ENCODE peak calls at places on chromosome 16, in nine cellular contexts. R is cardiac muscle cell, B is heart right ventricle, Y is cardiac fibroblast, M is mesothelial cell of epicardium, W is foreskin keratinocyte, N is dorsolateral prefrontal cortex, D is mucosa of descending colon, H is lung. T is an unnamed sample.

GRCh38 chr16:31010539-31010938 is at the start of gene STX1B:
- DNase-seq in N (peak; percentile 74), W (no peak), B (no peak), D (no peak), M (no peak), H (no peak), Y (no peak), R (peak; percentile 31), T (no peak)

GRCh38 chr16:84136331-84137125 is 8.4 kb downstream of the HSDL1 start:
- DNase-seq in B (no peak), W (no peak), N (no peak), H (no peak), R (no peak), M (no peak), Y (no peak), D (no peak), T (no peak)

GRCh38 chr16:71524566-71525553 is 1.4 kb upstream of the CHST4 start:
- DNase-seq in Y (no peak), N (no peak), B (no peak), W (no peak), R (no peak), M (no peak), H (no peak), D (no peak), T (no peak)

GRCh38 chr16:19912445-19913305 is 28.0 kb upstream of the GPRC5B start:
- DNase-seq in Y (peak; percentile 7), B (no peak), M (no peak), W (peak; percentile 61), D (no peak), H (no peak), R (peak; percentile 14), N (no peak), T (no peak)

GRCh38 chr16:23840310-23840709 is 4.5 kb downstream of the PRKCB start:
- DNase-seq in M (no peak), R (no peak), D (no peak), N (no peak), B (no peak), W (no peak), Y (no peak), H (no peak), T (no peak)

GRCh38 chr16:6510261-6510660 is 822.4 kb upstream of the RBFOX1 start:
- DNase-seq in H (no peak), N (no peak), B (no peak), W (no peak), Y (no peak), M (no peak), D (no peak), R (no peak), T (no peak)

GRCh38 chr16:29898786-29899515 is 399 bp downstream of the SEZ6L2 start:
- DNase-seq in D (peak; percentile 68), W (no peak), R (no peak), M (peak; percentile 50), N (no peak), H (no peak), B (no peak), Y (no peak), T (no peak)

GRCh38 chr16:54720259-54720658 is 210.4 kb upstream of the IRX5 start:
- DNase-seq in N (no peak), B (no peak), D (no peak), M (no peak), H (peak; percentile 11), Y (no peak), W (peak; percentile 98), R (no peak), T (no peak)

GRCh38 chr16:17211797-17212196 is 259.0 kb downstream of the XYLT1 start:
- DNase-seq in H (no peak), R (no peak), Y (no peak), D (peak; percentile 10), W (no peak), M (no peak), B (no peak), N (no peak), T (no peak)

GRCh38 chr16:14628806-14629611 is 1.1 kb downstream of the PARN start:
- DNase-seq in R (peak; percentile 8), D (no peak), H (no peak), Y (peak; percentile 8), W (no peak), B (no peak), M (no peak), N (no peak), T (no peak)

GRCh38 chr16:52611817-52612673 is 65.1 kb upstream of the TOX3 start:
- DNase-seq in R (no peak), M (no peak), B (no peak), D (peak; percentile 81), H (no peak), Y (no peak), N (no peak), W (no peak), T (no peak)

GRCh38 chr16:272633-273546 is 2.9 kb downstream of the RGS11 start:
- DNase-seq in W (no peak), Y (no peak), N (no peak), B (no peak), R (no peak), D (no peak), M (no peak), H (no peak), T (no peak)

GRCh38 chr16:86508028-86508946 is 2.0 kb upstream of the FOXF1 start:
- DNase-seq in W (no peak), Y (peak; percentile 18), B (no peak), H (no peak), N (no peak), M (no peak), D (no peak), R (no peak), T (no peak)

GRCh38 chr16:57091200-57091989 is 988 bp upstream of the CPNE2 start:
- DNase-seq in N (no peak), W (peak; percentile 73), R (peak; percentile 42), Y (peak; percentile 25), D (peak; percentile 68), M (peak; percentile 52), H (peak; percentile 52), B (peak; percentile 36), T (peak; percentile 26)

GRCh38 chr16:68257906-68258800 is 6.2 kb upstream of the SLC7A6 start:
- DNase-seq in W (peak; percentile 70), R (no peak), Y (peak; percentile 59), H (no peak), D (peak; percentile 51), N (no peak), B (no peak), M (no peak), T (no peak)

GRCh38 chr16:11794991-11795886 is 1.8 kb downstream of the ZC3H7A start:
- DNase-seq in R (no peak), Y (peak; percentile 55), D (no peak), N (no peak), B (no peak), W (no peak), M (no peak), H (no peak), T (no peak)

GRCh38 chr16:20997147-20997546 is 96.6 kb downstream of the LYRM1 start:
- DNase-seq in H (no peak), N (no peak), B (no peak), R (no peak), Y (no peak), D (no peak), M (no peak), W (no peak), T (no peak)

GRCh38 chr16:21005008-21005407 is 104.4 kb downstream of the LYRM1 start:
- DNase-seq in B (no peak), D (no peak), N (no peak), Y (no peak), H (no peak), R (no peak), M (no peak), W (no peak), T (no peak)

GRCh38 chr16:20995711-20996110 is 95.1 kb downstream of the LYRM1 start:
- DNase-seq in B (no peak), W (no peak), N (no peak), H (peak; percentile 5), D (no peak), Y (no peak), R (no peak), M (no peak), T (no peak)

GRCh38 chr16:21001262-21001661 is 100.7 kb downstream of the LYRM1 start:
- DNase-seq in D (peak; percentile 62), N (no peak), B (no peak), M (no peak), R (peak; percentile 26), W (peak; percentile 2), Y (peak; percentile 30), H (no peak), T (no peak)
- TF ChIP-seq CTCF in D (peak; percentile 9), N (no peak), B (no peak), M (no peak), R (peak; percentile 50), W (peak; percentile 64), Y (peak; percentile 48), H (no peak), T (peak; percentile 42)

DNA sequence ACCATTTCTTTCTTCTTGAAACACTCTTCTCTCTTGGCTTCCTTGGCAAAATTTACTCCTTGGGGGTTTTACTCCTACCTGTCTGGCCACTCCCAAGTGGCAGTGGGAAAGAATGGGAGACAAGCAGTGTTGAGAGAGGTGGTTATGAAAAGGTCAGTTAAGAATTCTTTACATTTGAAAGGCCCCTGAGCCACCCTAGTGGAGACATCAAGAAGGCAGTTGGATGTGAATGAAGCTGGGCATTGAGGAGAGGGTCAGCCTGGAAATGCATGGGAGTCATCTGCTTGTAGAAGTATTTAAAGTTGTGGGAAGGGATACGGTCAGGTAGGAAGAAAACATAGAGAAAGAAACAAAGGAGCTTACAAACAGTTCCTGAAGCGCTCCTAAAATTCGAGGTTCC is 42.3 kb upstream of the CCNF start:
- DNase-seq in B (no peak), R (no peak), N (no peak), M (no peak), Y (no peak), D (no peak), H (no peak), W (no peak), T (no peak)
- TF ChIP-seq CTCF in B (no peak), R (peak; percentile 13), N (no peak), M (no peak), Y (peak; percentile 40), D (no peak), H (no peak), W (no peak), T (peak; percentile 50)

DNA sequence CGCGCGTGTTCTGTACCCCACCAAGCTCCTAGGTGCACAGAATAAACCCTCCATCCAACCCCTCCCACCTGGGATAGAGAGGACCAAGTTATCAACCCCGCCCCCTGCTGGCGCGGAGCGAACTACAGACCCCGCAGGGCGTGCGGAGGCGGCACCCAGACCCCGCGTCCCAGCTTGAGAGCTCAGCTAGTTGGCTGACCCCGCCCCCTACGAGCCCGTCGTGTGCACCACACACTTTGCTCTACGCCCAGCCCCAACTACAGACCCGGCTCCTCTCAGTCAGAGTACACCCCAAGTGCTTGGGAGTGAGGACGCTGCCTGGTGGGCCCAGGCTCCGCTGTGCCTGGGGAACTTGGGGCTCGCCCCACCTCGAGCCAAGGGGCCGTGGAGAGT is 1.5 kb downstream of the GRIN2A start:
- DNase-seq in M (peak; percentile 73), R (peak; percentile 4), N (peak; percentile 47), W (no peak), D (peak; percentile 39), H (no peak), Y (no peak), B (peak; percentile 13), T (peak; percentile 65)
- TF ChIP-seq CTCF in M (peak; percentile 57), R (peak; percentile 24), N (peak; percentile 34), W (peak; percentile 38), D (no peak), H (no peak), Y (peak; percentile 42), B (no peak), T (peak; percentile 71)

DNA sequence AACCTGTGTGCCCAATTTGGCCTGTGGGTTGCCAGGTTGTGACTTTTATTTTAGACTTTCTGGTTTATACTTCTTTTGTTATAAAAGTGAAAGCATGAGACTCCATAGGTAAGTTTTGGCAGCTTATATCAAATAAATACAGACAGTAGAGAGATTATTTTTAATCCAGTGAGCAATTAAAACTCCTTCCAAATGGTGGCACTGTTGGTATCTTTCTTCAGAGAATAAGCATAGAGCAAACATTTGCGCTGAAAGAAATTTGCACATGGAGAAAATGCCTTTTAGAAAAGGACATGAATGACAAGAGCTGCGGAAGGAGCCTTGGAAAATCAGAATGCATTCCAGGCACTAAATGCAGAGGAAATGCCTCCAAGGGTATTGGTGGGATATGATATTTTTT is 46.1 kb upstream of the DNAJA2 start:
- DNase-seq in W (no peak), B (no peak), D (no peak), M (no peak), N (no peak), H (no peak), R (peak; percentile 21), Y (peak; percentile 16), T (no peak)
- TF ChIP-seq CTCF in W (peak; percentile 47), B (no peak), D (no peak), M (no peak), N (peak; percentile 27), H (no peak), R (peak; percentile 21), Y (peak; percentile 23), T (no peak)